ENCODE peak calls at places on chromosomes 3 and 15, in five cellular contexts. One of them, this sample, is unnamed.

GRCh38 chr15:45583731-45584639 is 3.2 kb upstream of the BLOC1S6 start:
- DNase-seq in Caco-2: no peak
- DNase-seq in sigmoid colon: no peak
- DNase-seq in GM12864: no peak
- DNase-seq in thoracic aorta: no peak
- DNase-seq in this sample: no peak

GRCh38 chr15:66581972-66582537 is 16.3 kb upstream of the LCTL start:
- DNase-seq in Caco-2: no peak
- DNase-seq in sigmoid colon: no peak
- DNase-seq in GM12864: no peak
- DNase-seq in thoracic aorta: no peak
- DNase-seq in this sample: no peak

GRCh38 chr3:17052348-17052747 is 167.6 kb downstream of the PLCL2 start:
- DNase-seq in Caco-2: no peak
- DNase-seq in sigmoid colon: no peak
- DNase-seq in GM12864: no peak
- DNase-seq in thoracic aorta: no peak
- DNase-seq in this sample: no peak

GRCh38 chr3:173745952-173746682 is 348.6 kb downstream of the NLGN1 start:
- DNase-seq in Caco-2: no peak
- DNase-seq in sigmoid colon: no peak
- DNase-seq in GM12864: no peak
- DNase-seq in thoracic aorta: no peak
- DNase-seq in this sample: no peak

GRCh38 chr3:121295966-121296365 is 249.8 kb downstream of the POLQ start:
- DNase-seq in Caco-2: no peak
- DNase-seq in sigmoid colon: no peak
- DNase-seq in GM12864: no peak
- DNase-seq in thoracic aorta: no peak
- DNase-seq in this sample: no peak

GRCh38 chr3:71710906-71711494 is 14.2 kb downstream of the EIF4E3 start:
- DNase-seq in Caco-2: no peak
- DNase-seq in sigmoid colon: no peak
- DNase-seq in GM12864: peak; percentile 12
- DNase-seq in thoracic aorta: no peak
- DNase-seq in this sample: no peak

GRCh38 chr3:184039414-184039813 is 7.9 kb downstream of the HTR3D start:
- DNase-seq in Caco-2: no peak
- DNase-seq in sigmoid colon: no peak
- DNase-seq in GM12864: no peak
- DNase-seq in thoracic aorta: no peak
- DNase-seq in this sample: no peak

GRCh38 chr15:29699791-29700190 is 122.5 kb downstream of the TJP1 start:
- DNase-seq in Caco-2: no peak
- DNase-seq in sigmoid colon: no peak
- DNase-seq in GM12864: no peak
- DNase-seq in thoracic aorta: no peak
- DNase-seq in this sample: no peak

GRCh38 chr3:37014620-37015019 is 21.3 kb downstream of the MLH1 start:
- DNase-seq in Caco-2: no peak
- DNase-seq in sigmoid colon: no peak
- DNase-seq in GM12864: no peak
- DNase-seq in thoracic aorta: no peak
- DNase-seq in this sample: no peak

GRCh38 chr3:49955636-49956035 is 15.7 kb downstream of the RBM6 start:
- DNase-seq in Caco-2: no peak
- DNase-seq in sigmoid colon: no peak
- DNase-seq in GM12864: no peak
- DNase-seq in thoracic aorta: no peak
- DNase-seq in this sample: no peak

GRCh38 chr3:45972534-45973402 is 22.9 kb downstream of the FYCO1 start:
- DNase-seq in Caco-2: no peak
- DNase-seq in sigmoid colon: peak; percentile 84
- DNase-seq in GM12864: no peak
- DNase-seq in thoracic aorta: no peak
- DNase-seq in this sample: no peak

GRCh38 chr15:77838595-77838994 is 205.9 kb upstream of the LINGO1 start:
- DNase-seq in Caco-2: peak; percentile 16
- DNase-seq in sigmoid colon: peak; percentile 28
- DNase-seq in GM12864: no peak
- DNase-seq in thoracic aorta: no peak
- DNase-seq in this sample: peak; percentile 17

GRCh38 chr15:97652700-97653167 is 307.8 kb upstream of the ARRDC4 start:
- DNase-seq in Caco-2: no peak
- DNase-seq in sigmoid colon: no peak
- DNase-seq in GM12864: no peak
- DNase-seq in thoracic aorta: no peak
- DNase-seq in this sample: no peak

GRCh38 chr3:195075941-195076875 is 194.8 kb downstream of the XXYLT1 start:
- DNase-seq in Caco-2: no peak
- DNase-seq in sigmoid colon: peak; percentile 40
- DNase-seq in GM12864: no peak
- DNase-seq in thoracic aorta: no peak
- DNase-seq in this sample: peak; percentile 56

GRCh38 chr3:173502983-173503568 is 105.5 kb downstream of the NLGN1 start:
- DNase-seq in Caco-2: no peak
- DNase-seq in sigmoid colon: no peak
- DNase-seq in GM12864: no peak
- DNase-seq in thoracic aorta: no peak
- DNase-seq in this sample: no peak

GRCh38 chr15:48896775-48897143 is 18.8 kb downstream of the EID1 start:
- DNase-seq in Caco-2: no peak
- DNase-seq in sigmoid colon: no peak
- DNase-seq in GM12864: no peak
- DNase-seq in thoracic aorta: no peak
- DNase-seq in this sample: no peak

GRCh38 chr15:40691737-40692136 is 3.2 kb upstream of the RAD51 start:
- DNase-seq in Caco-2: peak; percentile 56
- DNase-seq in sigmoid colon: no peak
- DNase-seq in GM12864: no peak
- DNase-seq in thoracic aorta: no peak
- DNase-seq in this sample: no peak

GRCh38 chr3:61378321-61378720 is 127.1 kb upstream of the FHIT start:
- DNase-seq in Caco-2: no peak
- DNase-seq in sigmoid colon: no peak
- DNase-seq in GM12864: no peak
- DNase-seq in thoracic aorta: no peak
- DNase-seq in this sample: no peak

GRCh38 chr3:79685108-79685507 is 82.7 kb downstream of the ROBO1 start:
- DNase-seq in Caco-2: no peak
- DNase-seq in sigmoid colon: no peak
- DNase-seq in GM12864: no peak
- DNase-seq in thoracic aorta: no peak
- DNase-seq in this sample: no peak

GRCh38 chr3:115783938-115784738 is 160.8 kb downstream of the GAP43 start:
- DNase-seq in Caco-2: peak; percentile 94
- DNase-seq in sigmoid colon: peak; percentile 94
- DNase-seq in GM12864: peak; percentile 52
- DNase-seq in thoracic aorta: peak; percentile 69
- DNase-seq in this sample: peak; percentile 97

DNA sequence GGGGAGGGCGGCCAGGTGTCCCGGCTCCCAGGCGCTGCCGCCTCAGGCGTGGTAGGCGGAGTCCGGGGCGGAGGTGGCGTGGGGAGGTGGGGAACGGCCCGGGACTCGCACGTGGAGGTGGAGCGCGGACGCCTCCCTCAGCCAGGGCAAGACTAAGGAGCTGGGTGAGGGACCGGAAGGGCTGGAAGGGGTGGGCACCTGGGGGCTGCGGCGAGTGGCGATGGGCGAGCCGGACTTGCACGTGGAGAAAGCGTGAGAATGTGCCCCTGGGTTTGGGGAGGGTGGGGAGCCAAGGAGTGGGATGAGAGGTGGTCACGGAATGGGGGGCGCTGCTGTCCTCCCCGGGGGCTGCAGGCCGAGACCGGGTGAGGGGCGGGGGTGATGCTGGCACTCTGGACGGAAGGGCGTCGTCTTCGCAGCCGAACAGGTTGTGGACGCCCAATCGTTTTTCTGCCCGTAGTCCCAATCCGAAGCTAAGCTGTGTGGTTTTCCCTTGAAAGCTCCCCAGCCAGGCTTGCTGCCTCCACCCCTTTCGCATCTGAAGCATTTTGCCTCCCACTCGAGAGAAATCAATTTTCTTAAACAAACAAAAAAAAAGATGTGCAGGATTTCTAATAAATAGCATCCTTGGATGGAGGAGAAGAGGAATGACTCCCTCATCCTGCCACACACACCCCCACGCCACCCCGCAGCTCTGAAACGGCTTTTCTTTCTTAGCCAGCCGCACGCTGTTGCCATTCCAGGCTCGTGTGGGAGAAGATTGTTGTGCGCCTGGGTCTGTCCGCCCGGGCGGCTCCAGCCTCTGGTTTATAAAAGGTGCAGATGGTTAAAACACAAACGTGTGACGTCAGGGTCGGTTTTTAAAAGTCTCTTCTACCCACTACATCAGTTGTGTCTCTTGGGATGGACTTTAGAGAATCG is 62.5 kb upstream of the ANKRD28 start:
- DNase-seq in Caco-2: peak; percentile 82
- DNase-seq in sigmoid colon: peak; percentile 75
- DNase-seq in GM12864: no peak
- DNase-seq in thoracic aorta: no peak
- DNase-seq in this sample: no peak
- TF ChIP-seq CTCF in Caco-2: no peak
- TF ChIP-seq CTCF in sigmoid colon: no peak
- TF ChIP-seq CTCF in GM12864: no peak
- TF ChIP-seq CTCF in thoracic aorta: no peak
- TF ChIP-seq CTCF in this sample: no peak

GRCh38 chr15:57635300-57635944 is 43.7 kb downstream of the MYZAP start:
- DNase-seq in Caco-2: no peak
- DNase-seq in sigmoid colon: peak; percentile 77
- DNase-seq in GM12864: no peak
- DNase-seq in thoracic aorta: peak; percentile 20
- DNase-seq in this sample: no peak
- TF ChIP-seq CTCF in Caco-2: peak; percentile 18
- TF ChIP-seq CTCF in sigmoid colon: no peak
- TF ChIP-seq CTCF in GM12864: no peak
- TF ChIP-seq CTCF in thoracic aorta: peak; percentile 24
- TF ChIP-seq CTCF in this sample: peak; percentile 23

DNA sequence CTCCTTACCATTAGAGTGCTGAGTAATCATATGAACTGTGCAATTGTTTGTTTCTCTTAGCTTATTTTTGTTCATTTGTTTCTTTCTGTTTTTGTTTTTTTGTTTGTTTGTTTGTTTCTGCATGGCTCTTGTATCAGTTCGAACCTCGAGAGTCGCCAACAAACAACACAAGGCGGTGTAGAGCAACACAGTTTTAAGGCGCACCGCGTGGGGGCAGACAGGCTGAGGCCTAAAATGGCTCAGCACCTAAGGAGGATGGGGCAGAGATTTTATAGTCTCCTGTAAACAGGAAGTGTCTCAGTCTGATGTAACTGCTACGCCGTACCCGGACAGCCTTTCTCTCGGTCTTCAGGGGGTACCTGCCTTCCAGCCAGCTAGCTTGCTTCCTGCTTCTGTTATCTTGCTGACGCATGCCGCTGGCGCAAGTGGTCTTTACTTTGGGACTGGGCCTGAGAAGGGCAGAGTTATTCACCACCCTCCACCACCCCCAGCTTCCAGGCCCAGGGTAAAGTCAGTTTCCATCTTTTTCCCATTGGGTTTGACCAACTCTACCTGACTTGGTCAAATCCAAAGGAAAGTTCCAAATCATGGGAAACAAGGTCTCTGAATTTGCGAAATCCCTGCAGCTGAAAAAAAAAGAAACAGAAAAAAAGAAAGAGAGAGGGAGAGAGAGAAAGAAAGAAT is 25.8 kb upstream of the MFGE8 start:
- DNase-seq in Caco-2: no peak
- DNase-seq in sigmoid colon: no peak
- DNase-seq in GM12864: no peak
- DNase-seq in thoracic aorta: no peak
- DNase-seq in this sample: no peak
- TF ChIP-seq CTCF in Caco-2: no peak
- TF ChIP-seq CTCF in sigmoid colon: no peak
- TF ChIP-seq CTCF in GM12864: no peak
- TF ChIP-seq CTCF in thoracic aorta: no peak
- TF ChIP-seq CTCF in this sample: no peak

GRCh38 chr3:11005686-11006256 is 13.2 kb downstream of the SLC6A1 start:
- DNase-seq in Caco-2: no peak
- DNase-seq in sigmoid colon: no peak
- DNase-seq in GM12864: no peak
- DNase-seq in thoracic aorta: no peak
- DNase-seq in this sample: no peak

GRCh38 chr3:11006986-11007385 is 14.4 kb downstream of the SLC6A1 start:
- DNase-seq in Caco-2: no peak
- DNase-seq in sigmoid colon: no peak
- DNase-seq in GM12864: no peak
- DNase-seq in thoracic aorta: no peak
- DNase-seq in this sample: no peak

GRCh38 chr3:11009898-11010297 is 17.4 kb downstream of the SLC6A1 start:
- DNase-seq in Caco-2: no peak
- DNase-seq in sigmoid colon: no peak
- DNase-seq in GM12864: no peak
- DNase-seq in thoracic aorta: no peak
- DNase-seq in this sample: no peak

GRCh38 chr3:11010406-11011165 is 18.0 kb downstream of the SLC6A1 start:
- DNase-seq in Caco-2: no peak
- DNase-seq in sigmoid colon: no peak
- DNase-seq in GM12864: no peak
- DNase-seq in thoracic aorta: no peak
- DNase-seq in this sample: no peak

GRCh38 chr3:11007534-11007933 is 15.0 kb downstream of the SLC6A1 start:
- DNase-seq in Caco-2: no peak
- DNase-seq in sigmoid colon: no peak
- DNase-seq in GM12864: no peak
- DNase-seq in thoracic aorta: no peak
- DNase-seq in this sample: no peak
- TF ChIP-seq CTCF in Caco-2: no peak
- TF ChIP-seq CTCF in sigmoid colon: no peak
- TF ChIP-seq CTCF in GM12864: no peak
- TF ChIP-seq CTCF in thoracic aorta: no peak
- TF ChIP-seq CTCF in this sample: no peak

GRCh38 chr3:153704115-153704514 is 417.1 kb upstream of the ARHGEF26 start:
- DNase-seq in Caco-2: no peak
- DNase-seq in sigmoid colon: no peak
- DNase-seq in GM12864: no peak
- DNase-seq in thoracic aorta: no peak
- DNase-seq in this sample: no peak
- TF ChIP-seq CTCF in Caco-2: no peak
- TF ChIP-seq CTCF in sigmoid colon: no peak
- TF ChIP-seq CTCF in GM12864: no peak
- TF ChIP-seq CTCF in thoracic aorta: no peak
- TF ChIP-seq CTCF in this sample: no peak

DNA sequence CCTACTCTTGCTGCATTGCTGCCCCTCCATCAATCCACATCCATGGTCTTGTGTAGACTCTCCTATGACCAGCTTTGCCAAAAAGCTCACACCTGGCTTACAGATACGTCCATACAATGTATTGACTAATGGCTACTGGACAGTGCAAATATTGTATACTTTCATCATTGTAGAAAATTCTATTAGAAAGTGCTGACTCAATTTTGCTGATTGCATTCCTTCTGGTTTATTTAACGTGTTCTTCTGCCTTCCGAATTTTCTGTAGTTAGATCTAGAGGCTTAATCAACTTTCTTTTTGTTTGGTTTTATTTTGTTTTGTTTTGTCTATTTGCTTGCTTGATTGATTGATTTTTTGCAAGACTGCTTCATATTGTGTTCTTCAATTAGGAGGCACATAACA is 29.8 kb upstream of the CNOT10 start:
- DNase-seq in Caco-2: no peak
- DNase-seq in sigmoid colon: no peak
- DNase-seq in GM12864: no peak
- DNase-seq in thoracic aorta: no peak
- DNase-seq in this sample: no peak
- TF ChIP-seq CTCF in Caco-2: no peak
- TF ChIP-seq CTCF in sigmoid colon: no peak
- TF ChIP-seq CTCF in GM12864: no peak
- TF ChIP-seq CTCF in thoracic aorta: no peak
- TF ChIP-seq CTCF in this sample: no peak

GRCh38 chr3:141275973-141276372 is 44.3 kb downstream of the PXYLP1 start:
- DNase-seq in Caco-2: peak; percentile 70
- DNase-seq in sigmoid colon: no peak
- DNase-seq in GM12864: no peak
- DNase-seq in thoracic aorta: no peak
- DNase-seq in this sample: no peak
- TF ChIP-seq CTCF in Caco-2: peak; percentile 17
- TF ChIP-seq CTCF in sigmoid colon: no peak
- TF ChIP-seq CTCF in GM12864: no peak
- TF ChIP-seq CTCF in thoracic aorta: no peak
- TF ChIP-seq CTCF in this sample: no peak